ENCODE peak calls at places on chromosome 16, in five cellular contexts. R is cardiac muscle cell, L is heart left ventricle, Q is choroid plexus epithelial cell, F is D721Med. X is an unnamed sample.
A peak's percentile ranks its signal among the peaks of the same experiment; 100 is the strongest.

GRCh38 chr16:88530858-88531203 is 39.4 kb upstream of the ZC3H18 start:
- DNase-seq in R (no peak), L (no peak), Q (no peak), F (no peak), X (no peak)

GRCh38 chr16:84193480-84193879 is 2.5 kb downstream of the ADAD2 start:
- DNase-seq in R (no peak), L (no peak), Q (no peak), F (no peak), X (no peak)

GRCh38 chr16:87412371-87412995 is 20.3 kb downstream of the MAP1LC3B start:
- DNase-seq in R (no peak), L (no peak), Q (no peak), F (no peak), X (peak; percentile 82)

GRCh38 chr16:80009971-80010659 is 409.6 kb upstream of the MAF start:
- DNase-seq in R (no peak), L (no peak), Q (no peak), F (no peak), X (no peak)

GRCh38 chr16:47477680-47478079 is 16.5 kb downstream of the PHKB start:
- DNase-seq in R (peak; percentile 7), L (no peak), Q (peak; percentile 35), F (no peak), X (no peak)

GRCh38 chr16:11586375-11586855 is 304 bp downstream of the LITAF start:
- DNase-seq in R (no peak), L (no peak), Q (no peak), F (peak; percentile 28), X (no peak)

GRCh38 chr16:47204736-47205499 is 61.2 kb upstream of the NETO2 start:
- DNase-seq in R (no peak), L (no peak), Q (peak; percentile 9), F (no peak), X (no peak)

GRCh38 chr16:65547799-65548446 is 426.1 kb upstream of the CDH11 start:
- DNase-seq in R (peak; percentile 98), L (no peak), Q (peak; percentile 93), F (no peak), X (no peak)

GRCh38 chr16:87389245-87389644 is 2.9 kb upstream of the MAP1LC3B start:
- DNase-seq in R (no peak), L (no peak), Q (no peak), F (no peak), X (no peak)

GRCh38 chr16:47920709-47921108 is 235.1 kb downstream of the ABCC12 start:
- DNase-seq in R (no peak), L (no peak), Q (no peak), F (no peak), X (no peak)

GRCh38 chr16:6076631-6077030 is 979.0 kb upstream of the EEF2KMT start:
- DNase-seq in R (no peak), L (no peak), Q (no peak), F (no peak), X (no peak)

GRCh38 chr16:6081320-6081976 is 983.9 kb upstream of the EEF2KMT start:
- DNase-seq in R (no peak), L (no peak), Q (no peak), F (no peak), X (no peak)
- TF ChIP-seq CTCF in R (peak; percentile 9), L (peak; percentile 47), Q (peak; percentile 34), F (peak; percentile 79), X (peak; percentile 56)

GRCh38 chr16:183005-183404 is 2.7 kb downstream of the HBQ1 start:
- DNase-seq in R (no peak), L (no peak), Q (no peak), F (no peak), X (no peak)

GRCh38 chr16:181668-182021 is 1.4 kb downstream of the HBQ1 start:
- DNase-seq in R (peak; percentile 24), L (no peak), Q (peak; percentile 20), F (no peak), X (no peak)

GRCh38 chr16:179431-179830 is 828 bp upstream of the HBQ1 start:
- DNase-seq in R (no peak), L (no peak), Q (no peak), F (no peak), X (no peak)

GRCh38 chr16:180101-180920 is at the start of gene HBQ1:
- DNase-seq in R (peak; percentile 45), L (no peak), Q (peak; percentile 18), F (peak; percentile 91), X (no peak)

DNA sequence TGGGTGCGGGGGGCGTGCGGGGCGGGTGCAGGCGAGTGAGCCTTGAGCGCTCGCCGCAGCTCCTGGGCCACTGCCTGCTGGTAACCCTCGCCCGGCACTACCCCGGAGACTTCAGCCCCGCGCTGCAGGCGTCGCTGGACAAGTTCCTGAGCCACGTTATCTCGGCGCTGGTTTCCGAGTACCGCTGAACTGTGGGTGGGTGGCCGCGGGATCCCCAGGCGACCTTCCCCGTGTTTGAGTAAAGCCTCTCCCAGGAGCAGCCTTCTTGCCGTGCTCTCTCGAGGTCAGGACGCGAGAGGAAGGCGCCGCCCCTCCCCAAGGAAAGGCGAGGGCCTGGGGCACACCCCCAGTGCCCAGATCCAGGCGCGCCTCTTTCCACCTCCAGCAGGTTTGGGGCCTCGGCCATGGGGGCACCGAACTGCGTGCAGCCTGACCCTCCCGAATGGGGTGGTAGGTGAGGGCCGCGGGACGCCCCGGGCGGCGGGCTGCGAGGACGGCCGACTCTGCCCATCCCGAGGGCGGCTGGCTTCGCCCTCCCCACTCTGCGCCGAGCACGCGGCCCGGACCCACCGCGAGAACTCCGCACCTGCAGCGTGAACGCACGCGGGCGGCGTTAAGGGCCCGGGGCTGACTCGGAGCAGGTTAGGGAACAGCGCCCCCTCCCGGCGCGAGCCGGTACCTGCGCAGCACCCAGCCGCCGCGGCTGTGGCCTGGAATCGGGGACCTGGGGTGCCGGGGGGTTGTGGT is 835 bp downstream of the HBQ1 start:
- DNase-seq in R (peak; percentile 66), L (peak; percentile 87), Q (peak; percentile 68), F (peak; percentile 94), X (no peak)
- TF ChIP-seq CTCF in R (peak; percentile 90), L (peak; percentile 95), Q (peak; percentile 79), F (peak; percentile 82), X (peak; percentile 99)

GRCh38 chr16:54952195-54952594 is 21.5 kb downstream of the IRX5 start:
- DNase-seq in R (no peak), L (no peak), Q (no peak), F (no peak), X (no peak)

GRCh38 chr16:54954220-54954619 is 23.6 kb downstream of the IRX5 start:
- DNase-seq in R (peak; percentile 10), L (no peak), Q (no peak), F (no peak), X (no peak)

GRCh38 chr16:54955757-54956156 is 25.1 kb downstream of the IRX5 start:
- DNase-seq in R (no peak), L (no peak), Q (no peak), F (no peak), X (no peak)

GRCh38 chr16:54962045-54962444 is 31.4 kb downstream of the IRX5 start:
- DNase-seq in R (no peak), L (no peak), Q (no peak), F (no peak), X (no peak)

DNA sequence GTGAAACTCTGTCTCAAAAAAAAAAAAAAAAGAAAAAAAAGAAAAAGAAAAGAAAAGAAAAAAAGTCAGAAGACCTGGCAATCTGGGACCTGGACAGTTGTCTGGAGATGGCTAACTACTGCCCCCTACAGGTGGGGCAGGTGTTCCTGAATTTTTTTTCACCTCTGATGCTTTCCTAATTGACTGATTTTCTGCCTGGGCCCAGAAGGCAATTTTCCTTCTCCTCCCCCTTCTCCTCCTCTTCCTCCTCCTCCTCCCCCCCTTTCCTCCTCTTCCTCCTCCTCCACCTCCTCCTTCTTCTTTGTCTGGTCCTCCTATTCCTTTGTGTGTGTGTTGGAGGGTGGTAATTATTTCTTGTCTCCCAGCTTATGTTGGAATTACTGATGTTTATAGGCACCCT is 26.7 kb downstream of the IRX5 start:
- DNase-seq in R (peak; percentile 29), L (no peak), Q (peak; percentile 37), F (no peak), X (no peak)
- TF ChIP-seq CTCF in R (peak; percentile 38), L (peak; percentile 44), Q (peak; percentile 56), F (peak; percentile 58), X (peak; percentile 71)

DNA sequence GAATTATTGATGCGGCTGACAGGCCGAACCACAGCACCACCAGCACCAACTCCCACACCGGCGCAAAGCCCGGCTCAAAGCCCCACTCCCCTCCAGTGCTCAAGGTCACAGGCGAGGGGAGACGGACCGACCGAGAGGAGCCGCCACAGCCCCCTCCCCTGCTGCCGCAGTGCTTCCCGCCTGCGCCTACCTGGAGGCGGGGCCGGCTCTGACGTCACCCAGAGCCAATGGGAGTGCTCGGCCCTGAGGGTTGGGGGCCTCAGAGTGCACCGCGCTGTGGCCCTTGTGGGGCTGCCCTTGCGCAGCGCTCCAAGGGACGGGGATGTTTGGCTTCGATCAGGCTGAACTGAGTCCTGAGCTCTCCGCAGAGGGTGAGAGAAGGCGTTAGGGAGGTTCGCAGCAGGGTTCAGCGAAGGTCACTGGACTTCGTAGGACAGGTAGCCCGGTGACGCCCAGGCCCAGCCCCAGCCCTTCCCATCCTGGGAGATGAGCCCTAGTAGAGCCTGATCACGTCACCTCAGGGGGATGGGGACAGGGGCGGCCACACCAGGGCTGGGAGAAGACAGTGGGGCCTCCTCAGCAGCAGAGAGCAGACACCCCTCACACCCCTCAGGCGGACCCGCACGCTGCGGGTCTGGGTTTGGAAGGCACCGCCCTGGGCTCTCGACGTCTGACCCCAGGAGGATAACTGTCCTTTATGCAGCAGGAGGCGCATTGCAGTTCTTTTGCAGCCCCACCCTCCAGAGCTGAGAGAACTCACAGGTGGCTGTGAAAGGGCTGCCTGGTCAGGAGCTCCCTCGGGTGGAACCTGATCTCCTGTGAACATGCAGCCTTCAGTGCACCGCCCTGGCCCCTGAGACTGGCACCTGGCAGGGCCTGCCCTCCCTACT is 1.5 kb downstream of the NDRG4 start:
- DNase-seq in R (no peak), L (no peak), Q (no peak), F (no peak), X (peak; percentile 90)
- TF ChIP-seq CTCF in R (no peak), L (no peak), Q (no peak), F (no peak), X (no peak)

DNA sequence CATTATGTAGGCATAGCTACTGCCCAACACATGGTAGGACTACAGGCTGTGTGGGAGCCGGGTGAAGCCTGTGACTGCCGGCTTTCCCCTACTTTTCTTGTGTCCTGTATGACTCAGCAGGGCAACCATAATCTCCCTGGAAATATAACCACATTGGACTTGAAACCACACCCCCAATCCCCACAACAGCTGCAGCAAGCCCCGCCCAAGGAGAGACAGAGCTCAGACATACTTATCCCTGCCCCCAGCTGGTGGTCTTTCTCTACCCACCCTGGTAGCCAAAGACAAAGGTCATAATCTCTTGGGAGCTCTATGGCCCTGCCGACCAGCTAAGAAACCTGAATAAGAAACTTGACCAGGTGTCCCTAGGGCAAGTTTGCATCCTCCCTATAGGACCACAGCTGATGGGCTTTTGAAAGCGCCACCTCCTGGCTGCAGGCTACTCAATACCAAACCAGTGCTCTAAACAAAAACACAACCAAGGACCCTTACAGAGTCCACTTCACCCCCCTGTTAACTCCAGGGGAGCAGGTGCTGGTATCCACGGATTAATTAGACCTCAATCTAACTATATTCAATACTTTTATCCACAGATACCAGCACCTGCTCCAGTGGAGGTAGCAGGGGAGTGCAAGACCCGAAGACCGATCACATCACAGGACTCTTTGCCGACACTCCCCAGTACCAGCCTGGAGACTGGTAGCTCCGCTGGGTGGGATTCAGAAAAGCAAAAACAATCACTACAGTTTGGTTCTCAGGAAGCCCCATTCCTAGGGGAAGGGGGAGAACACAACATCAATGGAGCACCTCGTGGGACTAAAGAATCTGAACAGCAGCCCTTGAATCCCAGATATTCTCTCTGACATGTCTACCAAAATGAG is 91.2 kb downstream of the IRX5 start:
- DNase-seq in R (peak; percentile 65), L (no peak), Q (peak; percentile 19), F (no peak), X (no peak)
- TF ChIP-seq CTCF in R (peak; percentile 29), L (no peak), Q (peak; percentile 2), F (no peak), X (peak; percentile 39)

X was measured in chondrocyte.